ENCODE peak calls at places on chromosomes 12 and 14, in ten cellular contexts. E is AG08395; T is effector memory CD4-positive, alpha-beta T cell; H is cerebellum; W is BE2C; S is activated CD4-positive, alpha-beta T cell treated with anti-CD3 and anti-CD28 coated beads, Interleukin-2, amount 10 ng/mL, durations not matched to agents 7 days and 5 days; I is left kidney; X is RPMI7951; J is WTC11; Q is fibroblast of lung. Y is an unnamed sample.

GRCh38 chr12:76020731-76021672 is 10.6 kb downstream of the PHLDA1 start:
- DNase-seq in E (peak), T (peak), H (no peak), W (no peak), S (peak), I (no peak), X (peak), J (no peak), Q (peak), Y (no peak)

GRCh38 chr12:77940566-77940965 is 109.9 kb downstream of the NAV3 start:
- DNase-seq in E (peak), T (no peak), H (no peak), W (no peak), S (no peak), I (no peak), X (peak), J (no peak), Q (peak), Y (no peak)

GRCh38 chr12:100445081-100445481 is 28.6 kb upstream of the NR1H4 start:
- DNase-seq in E (no peak), T (no peak), H (no peak), W (no peak), S (no peak), I (no peak), X (no peak), J (no peak), Q (no peak), Y (no peak)

GRCh38 chr12:121038861-121039654 is at the start of gene OASL:
- DNase-seq in E (peak), T (peak), H (no peak), W (no peak), S (peak), I (no peak), X (peak), J (no peak), Q (peak), Y (no peak)

GRCh38 chr12:128864516-128865186 is 11.4 kb downstream of the GLT1D1 start:
- DNase-seq in E (no peak), T (no peak), H (no peak), W (no peak), S (no peak), I (no peak), X (no peak), J (no peak), Q (no peak), Y (no peak)

GRCh38 chr12:98574110-98574509 is 19.4 kb upstream of the SLC25A3 start:
- DNase-seq in E (no peak), T (no peak), H (no peak), W (no peak), S (no peak), I (no peak), X (no peak), J (no peak), Q (no peak), Y (peak)

GRCh38 chr12:104877107-104877705 is 80.9 kb downstream of the SLC41A2 start:
- DNase-seq in E (peak), T (peak), H (peak), W (peak), S (peak), I (peak), X (peak), J (no peak), Q (peak), Y (no peak)

GRCh38 chr14:50303744-50304471 is 8.1 kb downstream of the L2HGDH start:
- DNase-seq in E (no peak), T (no peak), H (no peak), W (peak), S (no peak), I (peak), X (no peak), J (no peak), Q (peak), Y (no peak)

GRCh38 chr14:92441751-92442477 is 71.7 kb upstream of the RIN3 start:
- DNase-seq in E (no peak), T (no peak), H (no peak), W (no peak), S (no peak), I (no peak), X (no peak), J (no peak), Q (no peak), Y (no peak)

GRCh38 chr12:114316076-114316475 is 89.9 kb downstream of the TBX5 start:
- DNase-seq in E (peak), T (no peak), H (no peak), W (no peak), S (no peak), I (no peak), X (peak), J (no peak), Q (peak), Y (no peak)

GRCh38 chr14:84087986-84088531 is 1441.9 kb upstream of the FLRT2 start:
- DNase-seq in E (no peak), T (no peak), H (no peak), W (no peak), S (no peak), I (peak), X (no peak), J (no peak), Q (peak), Y (no peak)

GRCh38 chr12:90233168-90234100 is 524.8 kb upstream of the ATP2B1 start:
- DNase-seq in E (peak), T (no peak), H (no peak), W (no peak), S (no peak), I (no peak), X (no peak), J (no peak), Q (no peak), Y (no peak)

GRCh38 chr12:98864363-98864762 is 219.3 kb downstream of the APAF1 start:
- DNase-seq in E (no peak), T (no peak), H (no peak), W (no peak), S (no peak), I (no peak), X (no peak), J (no peak), Q (no peak), Y (no peak)

GRCh38 chr14:101371691-101372493 is 189.4 kb upstream of the DIO3 start:
- DNase-seq in E (no peak), T (no peak), H (peak), W (no peak), S (no peak), I (no peak), X (no peak), J (no peak), Q (no peak), Y (no peak)

GRCh38 chr12:93571854-93572711 is at the start of gene SOCS2:
- DNase-seq in E (no peak), T (peak), H (no peak), W (peak), S (peak), I (peak), X (peak), J (peak), Q (peak), Y (peak)

GRCh38 chr12:86006727-86007126 is 132.6 kb downstream of the NTS start:
- DNase-seq in E (no peak), T (no peak), H (no peak), W (no peak), S (no peak), I (no peak), X (no peak), J (no peak), Q (no peak), Y (no peak)

GRCh38 chr12:98352218-98352811 is 163.1 kb upstream of the TMPO start:
- DNase-seq in E (peak), T (no peak), H (no peak), W (no peak), S (no peak), I (no peak), X (peak), J (no peak), Q (peak), Y (peak)

GRCh38 chr12:54300732-54301427 is at the start of gene NFE2:
- DNase-seq in E (peak), T (no peak), H (no peak), W (peak), S (no peak), I (peak), X (peak), J (peak), Q (peak), Y (peak)

GRCh38 chr12:219891-220352 is 6.0 kb upstream of the SLC6A12 start:
- DNase-seq in E (peak), T (no peak), H (no peak), W (peak), S (peak), I (peak), X (peak), J (peak), Q (peak), Y (peak)

Y was measured in endodermal cell.